ENCODE peak calls at places on chromosomes 5 and 9, in five cellular contexts. One of them, this sample, is unnamed.

GRCh38 chr9:131530546-131530929 is 525 bp downstream of the UCK1 start:
- DNase-seq in psoas muscle: peak; percentile 32
- DNase-seq in tibial nerve: peak; percentile 33
- DNase-seq in fibroblast of the conjunctiva: no peak
- DNase-seq in tibial artery: peak; percentile 76
- DNase-seq in this sample: no peak

GRCh38 chr5:125006011-125006685 is 259.7 kb upstream of the ZNF608 start:
- DNase-seq in psoas muscle: no peak
- DNase-seq in tibial nerve: no peak
- DNase-seq in fibroblast of the conjunctiva: no peak
- DNase-seq in tibial artery: no peak
- DNase-seq in this sample: no peak

GRCh38 chr9:4086119-4087088 is 213.5 kb downstream of the GLIS3 start:
- DNase-seq in psoas muscle: no peak
- DNase-seq in tibial nerve: no peak
- DNase-seq in fibroblast of the conjunctiva: no peak
- DNase-seq in tibial artery: no peak
- DNase-seq in this sample: no peak

GRCh38 chr9:99820330-99821186 is 1.1 kb upstream of the NR4A3 start:
- DNase-seq in psoas muscle: peak; percentile 73
- DNase-seq in tibial nerve: peak; percentile 77
- DNase-seq in fibroblast of the conjunctiva: peak; percentile 43
- DNase-seq in tibial artery: peak; percentile 91
- DNase-seq in this sample: peak; percentile 94

GRCh38 chr5:178115835-178116405 is 2.6 kb downstream of the N4BP3 start:
- DNase-seq in psoas muscle: no peak
- DNase-seq in tibial nerve: no peak
- DNase-seq in fibroblast of the conjunctiva: no peak
- DNase-seq in tibial artery: no peak
- DNase-seq in this sample: no peak

GRCh38 chr9:78115073-78115472 is 83.5 kb upstream of the GNAQ start:
- DNase-seq in psoas muscle: no peak
- DNase-seq in tibial nerve: no peak
- DNase-seq in fibroblast of the conjunctiva: no peak
- DNase-seq in tibial artery: no peak
- DNase-seq in this sample: no peak

GRCh38 chr5:91332267-91333044 is 50.7 kb downstream of the ARRDC3 start:
- DNase-seq in psoas muscle: no peak
- DNase-seq in tibial nerve: no peak
- DNase-seq in fibroblast of the conjunctiva: no peak
- DNase-seq in tibial artery: no peak
- DNase-seq in this sample: no peak

GRCh38 chr9:71737455-71737854 is 30.9 kb downstream of the CEMIP2 start:
- DNase-seq in psoas muscle: no peak
- DNase-seq in tibial nerve: no peak
- DNase-seq in fibroblast of the conjunctiva: no peak
- DNase-seq in tibial artery: no peak
- DNase-seq in this sample: no peak

GRCh38 chr9:38311382-38312270 is 80.9 kb upstream of the ALDH1B1 start:
- DNase-seq in psoas muscle: no peak
- DNase-seq in tibial nerve: no peak
- DNase-seq in fibroblast of the conjunctiva: no peak
- DNase-seq in tibial artery: peak; percentile 77
- DNase-seq in this sample: no peak

GRCh38 chr9:109652971-109653370 is 127.0 kb upstream of the PALM2AKAP2 start:
- DNase-seq in psoas muscle: no peak
- DNase-seq in tibial nerve: no peak
- DNase-seq in fibroblast of the conjunctiva: no peak
- DNase-seq in tibial artery: no peak
- DNase-seq in this sample: no peak

GRCh38 chr5:177022386-177023246 is at the start of gene ZNF346:
- DNase-seq in psoas muscle: peak; percentile 89
- DNase-seq in tibial nerve: peak; percentile 90
- DNase-seq in fibroblast of the conjunctiva: peak; percentile 84
- DNase-seq in tibial artery: peak; percentile 94
- DNase-seq in this sample: peak; percentile 96

GRCh38 chr5:154972476-154973080 is 31.7 kb downstream of the MRPL22 start:
- DNase-seq in psoas muscle: no peak
- DNase-seq in tibial nerve: peak; percentile 13
- DNase-seq in fibroblast of the conjunctiva: peak; percentile 22
- DNase-seq in tibial artery: no peak
- DNase-seq in this sample: no peak

GRCh38 chr9:120152295-120152694 is 427.7 kb downstream of the CDK5RAP2 start:
- DNase-seq in psoas muscle: peak; percentile 17
- DNase-seq in tibial nerve: no peak
- DNase-seq in fibroblast of the conjunctiva: no peak
- DNase-seq in tibial artery: no peak
- DNase-seq in this sample: no peak

GRCh38 chr5:131221888-131222287 is 42.0 kb upstream of the CDC42SE2 start:
- DNase-seq in psoas muscle: no peak
- DNase-seq in tibial nerve: no peak
- DNase-seq in fibroblast of the conjunctiva: no peak
- DNase-seq in tibial artery: no peak
- DNase-seq in this sample: no peak

GRCh38 chr9:123033352-123033751 is at the start of gene GPR21:
- DNase-seq in psoas muscle: no peak
- DNase-seq in tibial nerve: no peak
- DNase-seq in fibroblast of the conjunctiva: no peak
- DNase-seq in tibial artery: no peak
- DNase-seq in this sample: no peak

GRCh38 chr9:129887210-129888084 is 52.2 kb downstream of the USP20 start:
- DNase-seq in psoas muscle: no peak
- DNase-seq in tibial nerve: no peak
- DNase-seq in fibroblast of the conjunctiva: no peak
- DNase-seq in tibial artery: no peak
- DNase-seq in this sample: no peak

GRCh38 chr5:138706655-138707480 is 46.4 kb upstream of the CTNNA1 start:
- DNase-seq in psoas muscle: no peak
- DNase-seq in tibial nerve: peak; percentile 24
- DNase-seq in fibroblast of the conjunctiva: peak; percentile 47
- DNase-seq in tibial artery: no peak
- DNase-seq in this sample: no peak

GRCh38 chr9:89278997-89279739 is 31.8 kb upstream of the CKS2 start:
- DNase-seq in psoas muscle: no peak
- DNase-seq in tibial nerve: peak; percentile 80
- DNase-seq in fibroblast of the conjunctiva: peak; percentile 60
- DNase-seq in tibial artery: no peak
- DNase-seq in this sample: no peak

GRCh38 chr9:137254624-137255447 is at the start of gene NELFB:
- DNase-seq in psoas muscle: peak; percentile 94
- DNase-seq in tibial nerve: peak; percentile 84
- DNase-seq in fibroblast of the conjunctiva: peak; percentile 68
- DNase-seq in tibial artery: peak; percentile 96
- DNase-seq in this sample: peak; percentile 95

GRCh38 chr9:4666042-4666699 is at the start of gene SPATA6L:
- DNase-seq in psoas muscle: peak; percentile 69
- DNase-seq in tibial nerve: no peak
- DNase-seq in fibroblast of the conjunctiva: no peak
- DNase-seq in tibial artery: peak; percentile 79
- DNase-seq in this sample: no peak

GRCh38 chr9:6239048-6239461 is 23.4 kb downstream of the IL33 start:
- DNase-seq in psoas muscle: no peak
- DNase-seq in tibial nerve: no peak
- DNase-seq in fibroblast of the conjunctiva: no peak
- DNase-seq in tibial artery: no peak
- DNase-seq in this sample: no peak

GRCh38 chr5:180625125-180625790 is 24.1 kb downstream of the FLT4 start:
- DNase-seq in psoas muscle: no peak
- DNase-seq in tibial nerve: no peak
- DNase-seq in fibroblast of the conjunctiva: no peak
- DNase-seq in tibial artery: no peak
- DNase-seq in this sample: no peak

GRCh38 chr5:96048763-96049162 is 87.1 kb upstream of the ELL2 start:
- DNase-seq in psoas muscle: no peak
- DNase-seq in tibial nerve: no peak
- DNase-seq in fibroblast of the conjunctiva: no peak
- DNase-seq in tibial artery: no peak
- DNase-seq in this sample: no peak

GRCh38 chr9:127538849-127539258 is 73.2 kb upstream of the STXBP1 start:
- DNase-seq in psoas muscle: no peak
- DNase-seq in tibial nerve: no peak
- DNase-seq in fibroblast of the conjunctiva: no peak
- DNase-seq in tibial artery: no peak
- DNase-seq in this sample: no peak

GRCh38 chr5:134547579-134547978 is 22.1 kb downstream of the JADE2 start:
- DNase-seq in psoas muscle: peak; percentile 69
- DNase-seq in tibial nerve: no peak
- DNase-seq in fibroblast of the conjunctiva: peak; percentile 75
- DNase-seq in tibial artery: peak; percentile 87
- DNase-seq in this sample: no peak